ENCODE peak calls at places on chromosome 1, in five cellular contexts. Z, Q, F, V and L are unnamed samples.

GRCh38 chr1:39268112-39268581 is 63.7 kb downstream of the MACF1 start:
- DNase-seq in Z (peak; percentile 90), Q (peak; percentile 78), F (no peak), V (peak; percentile 37), L (peak; percentile 61)

GRCh38 chr1:207172321-207172720 is 68.3 kb downstream of the C4BPA start:
- DNase-seq in Z (no peak), Q (no peak), F (no peak), V (no peak), L (no peak)

GRCh38 chr1:13783551-13783950 is 83.6 kb downstream of the PRDM2 start:
- DNase-seq in Z (peak; percentile 47), Q (no peak), F (no peak), V (no peak), L (no peak)

GRCh38 chr1:172450524-172450885 is 6.6 kb upstream of the PIGC start:
- DNase-seq in Z (no peak), Q (no peak), F (no peak), V (no peak), L (no peak)

GRCh38 chr1:233598891-233599541 is 14.9 kb upstream of the KCNK1 start:
- DNase-seq in Z (no peak), Q (no peak), F (no peak), V (no peak), L (no peak)

GRCh38 chr1:87968259-87968955 is 639.7 kb downstream of the LMO4 start:
- DNase-seq in Z (peak; percentile 69), Q (peak; percentile 77), F (no peak), V (peak; percentile 49), L (no peak)

GRCh38 chr1:39852214-39852791 is 31.0 kb downstream of the TRIT1 start:
- DNase-seq in Z (peak; percentile 18), Q (no peak), F (no peak), V (no peak), L (peak; percentile 67)

GRCh38 chr1:234871710-234872262 is 256.9 kb downstream of the TOMM20 start:
- DNase-seq in Z (peak; percentile 34), Q (no peak), F (no peak), V (no peak), L (no peak)

GRCh38 chr1:246753670-246754535 is 29.7 kb downstream of the SCCPDH start:
- DNase-seq in Z (peak; percentile 68), Q (peak; percentile 43), F (peak; percentile 52), V (peak; percentile 46), L (peak; percentile 44)

GRCh38 chr1:245051349-245052221 is 103.2 kb upstream of the KIF26B start:
- DNase-seq in Z (peak; percentile 62), Q (no peak), F (no peak), V (peak; percentile 38), L (no peak)

GRCh38 chr1:71919812-71920509 is 362.4 kb downstream of the NEGR1 start:
- DNase-seq in Z (no peak), Q (no peak), F (no peak), V (no peak), L (no peak)

GRCh38 chr1:98121661-98122060 is 200.8 kb upstream of the DPYD start:
- DNase-seq in Z (peak; percentile 52), Q (no peak), F (no peak), V (no peak), L (no peak)

GRCh38 chr1:55060133-55060999 is 21.0 kb downstream of the PCSK9 start:
- DNase-seq in Z (no peak), Q (no peak), F (no peak), V (no peak), L (no peak)

GRCh38 chr1:199685369-199685768 is 342.1 kb upstream of the NR5A2 start:
- DNase-seq in Z (peak; percentile 75), Q (no peak), F (peak; percentile 74), V (no peak), L (no peak)

GRCh38 chr1:205504311-205505075 is at the start of gene CDK18:
- DNase-seq in Z (no peak), Q (peak; percentile 76), F (peak; percentile 73), V (peak; percentile 87), L (peak; percentile 86)

DNA sequence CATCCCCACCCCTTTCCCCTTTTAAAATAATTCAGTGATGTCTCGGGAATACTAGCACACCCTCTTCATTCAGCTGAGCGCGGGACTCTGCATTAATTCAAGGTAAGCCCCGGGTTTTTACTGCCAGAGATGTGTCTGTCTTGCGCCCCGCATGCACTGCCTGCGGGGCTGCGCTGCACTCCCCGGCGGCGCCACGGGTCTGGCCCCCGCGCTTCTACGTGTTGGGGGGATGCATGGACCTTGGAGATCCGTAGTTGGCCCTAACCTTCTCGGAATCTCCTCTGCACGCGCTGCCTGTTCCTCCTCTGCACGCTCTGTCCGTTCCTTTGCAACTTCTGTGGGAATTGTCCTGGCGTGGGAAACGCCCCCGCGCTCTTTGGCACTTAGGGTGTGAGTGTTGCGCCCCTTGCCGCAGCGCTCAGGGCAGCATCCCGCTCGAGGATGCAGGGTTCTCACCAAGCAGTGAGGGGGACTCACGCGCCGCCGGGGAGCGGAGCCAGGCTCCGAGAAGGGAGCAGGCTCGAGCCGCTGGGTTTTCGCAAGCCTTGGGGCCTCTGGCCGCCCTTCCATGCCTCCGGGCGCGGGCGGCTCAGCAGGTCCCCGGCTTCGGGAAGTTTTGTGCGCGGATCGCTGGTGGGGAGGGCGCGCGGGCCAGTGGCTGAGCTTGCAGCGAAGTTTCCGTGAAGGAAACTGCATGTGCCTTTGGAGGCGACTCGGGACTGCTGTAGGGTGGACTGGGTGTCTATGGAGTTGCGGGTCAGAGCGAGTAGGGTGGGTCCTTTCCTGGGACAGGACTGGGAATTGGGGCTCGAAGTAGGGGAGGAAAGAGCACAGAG is 165.1 kb upstream of the CACNA1E start:
- DNase-seq in Z (no peak), Q (no peak), F (no peak), V (no peak), L (no peak)
- H3K27me3 ChIP-seq in Z (peaks cover 46% of the 10 kb centered on the region), Q (peaks cover 22% of the 10 kb centered on the region), F (peaks cover 21% of the 10 kb centered on the region), V (peaks cover 48% of the 10 kb centered on the region), L (peaks cover 19% of the 10 kb centered on the region)

GRCh38 chr1:202012544-202013478 is 2.4 kb downstream of the ELF3 start:
- DNase-seq in Z (no peak), Q (no peak), F (no peak), V (no peak), L (no peak)
- TF ChIP-seq POLR2A in Z (no peak), Q (no peak), F (no peak), V (no peak), L (peak; percentile 14)

GRCh38 chr1:23530089-23530749 is 814 bp downstream of the E2F2 start:
- DNase-seq in Z (no peak), Q (no peak), F (no peak), V (no peak), L (no peak)

GRCh38 chr1:23528245-23528978 is 2.6 kb downstream of the E2F2 start:
- DNase-seq in Z (peak; percentile 46), Q (peak; percentile 42), F (peak; percentile 90), V (peak; percentile 81), L (peak; percentile 71)

GRCh38 chr1:23527366-23527765 is 3.7 kb downstream of the E2F2 start:
- DNase-seq in Z (no peak), Q (no peak), F (no peak), V (no peak), L (no peak)

GRCh38 chr1:23530750-23531651 is at the start of gene E2F2:
- DNase-seq in Z (peak; percentile 77), Q (peak; percentile 86), F (peak; percentile 81), V (peak; percentile 83), L (peak; percentile 84)

GRCh38 chr1:23529146-23530088 is 1.6 kb downstream of the E2F2 start:
- DNase-seq in Z (no peak), Q (no peak), F (no peak), V (no peak), L (no peak)
- H3K27me3 ChIP-seq in Z (no peaks in the 10 kb centered on the region), Q (no peaks in the 10 kb centered on the region), F (no peaks in the 10 kb centered on the region), V (peaks cover 14% of the 10 kb centered on the region), L (no peaks in the 10 kb centered on the region)

DNA sequence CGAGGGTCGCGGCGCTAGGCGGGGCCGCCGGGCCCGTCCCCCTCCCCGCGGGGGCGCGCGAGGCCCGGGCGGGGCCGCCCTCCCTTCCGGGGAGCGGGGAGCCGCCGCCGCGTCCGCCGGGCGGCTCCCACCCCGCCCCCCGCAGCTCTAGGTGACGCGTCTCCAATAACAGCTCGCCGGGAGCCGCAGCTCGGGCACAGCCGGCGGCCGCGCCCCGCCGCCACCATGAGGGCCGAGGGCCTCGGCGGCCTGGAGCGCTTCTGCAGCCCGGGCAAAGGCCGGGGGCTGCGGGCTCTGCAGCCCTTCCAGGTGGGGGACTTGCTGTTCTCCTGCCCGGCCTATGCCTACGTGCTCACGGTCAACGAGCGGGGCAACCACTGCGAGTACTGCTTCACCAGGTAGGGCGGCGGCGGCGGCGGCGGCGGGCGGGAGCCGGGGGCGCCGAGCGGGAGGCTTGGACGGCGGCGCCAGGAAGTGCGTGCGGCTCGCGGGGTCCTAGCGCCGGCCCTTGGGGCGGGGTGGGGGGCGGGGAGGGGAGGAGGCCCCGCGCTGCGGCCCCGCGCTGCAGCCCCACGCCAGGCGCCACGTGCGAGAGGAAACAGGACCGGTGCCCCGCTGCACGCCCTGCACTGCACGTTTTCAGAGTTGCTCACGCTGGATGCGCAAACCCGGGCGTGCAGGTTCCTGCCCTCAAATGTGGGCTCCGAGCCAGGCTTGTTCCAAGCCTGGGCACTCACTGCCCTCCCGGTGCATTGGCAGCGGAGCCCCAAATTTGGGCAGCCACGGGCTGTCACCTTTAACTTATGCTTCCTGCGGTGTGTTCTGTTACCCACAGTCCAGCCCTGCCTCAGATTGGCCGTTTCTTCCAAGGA is at the start of gene SMYD2:
- DNase-seq in Z (peak; percentile 35), Q (peak; percentile 57), F (peak; percentile 36), V (peak; percentile 83), L (peak; percentile 65)
- TF ChIP-seq POLR2A in Z (no peak), Q (no peak), F (no peak), V (peak; percentile 93), L (peak; percentile 52)

GRCh38 chr1:230861489-230861888 is 6.8 kb downstream of the C1orf198 start:
- DNase-seq in Z (no peak), Q (no peak), F (no peak), V (no peak), L (no peak)

GRCh38 chr1:230864441-230864840 is 3.9 kb downstream of the C1orf198 start:
- DNase-seq in Z (no peak), Q (no peak), F (no peak), V (no peak), L (no peak)

GRCh38 chr1:230860617-230861384 is 7.5 kb downstream of the C1orf198 start:
- DNase-seq in Z (no peak), Q (no peak), F (no peak), V (no peak), L (no peak)

GRCh38 chr1:230863449-230863848 is 4.9 kb downstream of the C1orf198 start:
- DNase-seq in Z (no peak), Q (no peak), F (no peak), V (no peak), L (peak; percentile 88)

DNA sequence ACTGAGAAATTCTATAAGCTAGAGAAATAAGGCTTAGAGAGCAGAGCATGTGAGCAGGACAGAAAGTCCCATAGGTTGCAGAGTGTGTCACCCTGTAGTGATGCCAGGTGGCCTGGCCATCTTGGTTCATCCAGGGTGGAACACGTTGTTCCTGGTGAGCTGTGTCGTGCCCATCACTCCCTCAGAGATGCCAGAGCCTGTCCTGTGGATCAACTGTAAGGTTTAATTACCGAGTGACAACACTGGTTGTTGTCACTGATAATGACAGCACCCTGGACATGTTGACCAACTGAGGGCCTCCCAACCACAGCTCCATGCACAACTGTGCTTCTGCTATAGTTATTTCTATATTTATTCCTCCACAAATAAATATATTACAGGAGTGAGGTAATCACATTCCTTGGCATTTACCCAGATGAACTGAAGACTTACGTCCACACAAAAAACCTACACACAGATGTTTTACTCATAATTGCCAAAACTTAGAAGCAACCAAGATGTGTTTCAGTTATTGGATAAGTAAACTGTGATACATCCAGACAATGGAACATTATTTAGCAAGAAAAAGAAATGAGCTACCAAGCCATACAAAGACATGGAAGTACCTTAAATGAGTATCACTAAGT is 6.2 kb downstream of the C1orf198 start:
- DNase-seq in Z (peak; percentile 89), Q (no peak), F (no peak), V (no peak), L (no peak)
- H3K27me3 ChIP-seq in Z (no peaks in the 10 kb centered on the region), Q (no peaks in the 10 kb centered on the region), F (no peaks in the 10 kb centered on the region), V (no peaks in the 10 kb centered on the region), L (no peaks in the 10 kb centered on the region)

GRCh38 chr1:93447481-93448291 is at the start of gene FNBP1L:
- DNase-seq in Z (peak; percentile 52), Q (peak; percentile 72), F (no peak), V (peak; percentile 85), L (peak; percentile 84)
- TF ChIP-seq POLR2A in Z (no peak), Q (peak; percentile 36), F (peak; percentile 59), V (peak; percentile 65), L (peak; percentile 82)